ENCODE peak calls at places on chromosome 20, in five cellular contexts. J is prostate gland, L is PC-9, M is foreskin keratinocyte, A is Peyer's patch. C is an unnamed sample.

GRCh38 chr20:49794336-49795124 is 18.1 kb upstream of the SLC9A8 start:
- DNase-seq in A (peak), L (peak), M (peak), J (no peak), C (peak)

GRCh38 chr20:17681741-17682102 is 320 bp downstream of the RRBP1 start:
- DNase-seq in L (no peak), A (no peak), M (no peak), J (no peak), C (no peak)

GRCh38 chr20:39893013-39893685 is 795.9 kb downstream of the MAFB start:
- DNase-seq in J (no peak), M (peak), A (no peak), L (no peak), C (no peak)

GRCh38 chr20:58661298-58662141 is 10.4 kb downstream of the STX16 start:
- DNase-seq in M (no peak), L (no peak), A (no peak), J (no peak), C (no peak)

GRCh38 chr20:53926428-53927028 is 143.9 kb downstream of the BCAS1 start:
- DNase-seq in A (no peak), J (no peak), M (peak), L (peak), C (peak)

GRCh38 chr20:41546535-41546934 is 71.6 kb downstream of the CHD6 start:
- DNase-seq in J (no peak), M (no peak), L (no peak), A (no peak), C (no peak)

GRCh38 chr20:6590891-6591679 is 176.4 kb upstream of the BMP2 start:
- DNase-seq in A (no peak), M (peak), J (peak), L (peak), C (peak)

GRCh38 chr20:41649489-41649888 is 31.3 kb upstream of the CHD6 start:
- DNase-seq in L (no peak), A (no peak), M (no peak), J (peak), C (no peak)

GRCh38 chr20:57612436-57612835 is 7.8 kb downstream of the ZBP1 start:
- DNase-seq in A (peak), M (no peak), J (no peak), L (no peak), C (no peak)

GRCh38 chr20:46135856-46136633 is 17.9 kb downstream of the CD40 start:
- DNase-seq in L (no peak), A (no peak), J (no peak), M (no peak), C (no peak)

GRCh38 chr20:53524589-53525311 is 68.9 kb downstream of the ZNF217 start:
- DNase-seq in L (no peak), A (no peak), M (no peak), J (no peak), C (no peak)

GRCh38 chr20:25082498-25082873 is 545 bp upstream of the VSX1 start:
- DNase-seq in M (no peak), J (no peak), A (no peak), L (no peak), C (no peak)

GRCh38 chr20:23143098-23143497 is 57.0 kb upstream of the CD93 start:
- DNase-seq in M (no peak), L (peak), A (no peak), J (no peak), C (peak)

GRCh38 chr20:42700423-42700822 is 489.3 kb downstream of the PTPRT start:
- DNase-seq in J (no peak), M (no peak), L (no peak), A (no peak), C (no peak)

GRCh38 chr20:4836473-4836872 is 114.8 kb downstream of the PRND start:
- DNase-seq in A (no peak), L (no peak), M (no peak), J (no peak), C (no peak)

GRCh38 chr20:11053310-11053709 is 379.5 kb upstream of the JAG1 start:
- DNase-seq in L (no peak), J (no peak), A (no peak), M (no peak), C (no peak)

GRCh38 chr20:40101479-40102032 is 587.5 kb downstream of the MAFB start:
- DNase-seq in A (no peak), M (no peak), L (no peak), J (no peak), C (no peak)

GRCh38 chr20:6768228-6769185 is 1.0 kb downstream of the BMP2 start:
- DNase-seq in A (peak), M (peak), L (no peak), J (peak), C (peak)

GRCh38 chr20:19947611-19948264 is 69.4 kb upstream of the NAA20 start:
- DNase-seq in L (no peak), M (no peak), J (no peak), A (no peak), C (no peak)

GRCh38 chr20:58349586-58349985 is 39.4 kb upstream of the VAPB start:
- DNase-seq in J (no peak), A (no peak), L (peak), M (peak), C (peak)

GRCh38 chr20:22928679-22929078 is 106.4 kb upstream of the SSTR4 start:
- DNase-seq in J (no peak), L (no peak), M (no peak), A (no peak), C (no peak)

GRCh38 chr20:41185013-41185757 is 47.8 kb downstream of the PLCG1 start:
- DNase-seq in J (no peak), A (no peak), L (no peak), M (no peak), C (no peak)

GRCh38 chr20:54062812-54063280 is 7.5 kb downstream of the BCAS1 start:
- DNase-seq in L (peak), M (peak), J (no peak), A (no peak), C (peak)

GRCh38 chr20:56626367-56627121 is 2.6 kb upstream of the TFAP2C start:
- DNase-seq in L (peak), J (no peak), A (no peak), M (no peak), C (peak)

GRCh38 chr20:3543901-3544507 is 73.2 kb downstream of the ATRN start:
- DNase-seq in A (no peak), J (no peak), M (peak), L (peak), C (peak)

GRCh38 chr20:53795170-53795569 is 201.5 kb upstream of the ZNF217 start:
- DNase-seq in J (no peak), A (no peak), M (no peak), L (peak), C (no peak)

GRCh38 chr20:24978493-24978892 is 14.1 kb downstream of the APMAP start:
- DNase-seq in A (no peak), M (no peak), L (no peak), J (no peak), C (no peak)

GRCh38 chr20:34079818-34080217 is 32.2 kb downstream of the EIF2S2 start:
- DNase-seq in A (no peak), L (no peak), J (no peak), M (no peak), C (no peak)

GRCh38 chr20:58342104-58342945 is 32.8 kb downstream of the RAB22A start:
- DNase-seq in J (no peak), L (peak), M (peak), A (no peak), C (peak)

GRCh38 chr20:60752741-60753420 is 499.2 kb upstream of the CDH4 start:
- DNase-seq in M (no peak), A (no peak), J (no peak), L (no peak), C (no peak)

GRCh38 chr20:15475483-15475882 is 1097.8 kb downstream of the KIF16B start:
- DNase-seq in J (peak), M (peak), A (peak), L (no peak), C (peak)

GRCh38 chr20:11235058-11235457 is 561.3 kb upstream of the JAG1 start:
- DNase-seq in A (no peak), J (no peak), L (no peak), M (no peak), C (peak)

GRCh38 chr20:19017104-19017690 is 195.2 kb upstream of the SLC24A3 start:
- DNase-seq in M (no peak), L (no peak), A (no peak), J (no peak), C (no peak)

DNA sequence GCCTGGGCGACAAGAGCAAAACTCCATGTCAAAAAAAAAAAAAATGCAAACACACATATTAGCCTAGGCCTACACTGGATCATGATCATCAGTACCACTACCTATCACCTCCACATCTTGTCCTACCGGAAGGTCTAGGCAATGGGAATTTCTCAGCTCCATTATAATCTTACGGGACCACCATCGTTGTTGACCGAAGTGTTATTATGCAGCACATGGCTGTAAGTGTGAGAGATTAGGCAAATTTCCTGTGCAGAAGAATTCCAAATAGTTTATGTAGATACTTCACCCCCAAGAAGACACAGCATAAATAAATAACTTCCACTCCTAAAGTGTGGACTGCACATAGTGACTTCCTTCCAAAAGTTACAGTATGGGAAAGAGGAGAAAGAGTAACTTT is 16.8 kb upstream of the KIAA1755 start:
- DNase-seq in J (no peak), L (no peak), A (no peak), M (no peak), C (no peak)
- TF ChIP-seq CTCF in J (no peak), L (no peak), A (no peak), M (no peak), C (no peak)

DNA sequence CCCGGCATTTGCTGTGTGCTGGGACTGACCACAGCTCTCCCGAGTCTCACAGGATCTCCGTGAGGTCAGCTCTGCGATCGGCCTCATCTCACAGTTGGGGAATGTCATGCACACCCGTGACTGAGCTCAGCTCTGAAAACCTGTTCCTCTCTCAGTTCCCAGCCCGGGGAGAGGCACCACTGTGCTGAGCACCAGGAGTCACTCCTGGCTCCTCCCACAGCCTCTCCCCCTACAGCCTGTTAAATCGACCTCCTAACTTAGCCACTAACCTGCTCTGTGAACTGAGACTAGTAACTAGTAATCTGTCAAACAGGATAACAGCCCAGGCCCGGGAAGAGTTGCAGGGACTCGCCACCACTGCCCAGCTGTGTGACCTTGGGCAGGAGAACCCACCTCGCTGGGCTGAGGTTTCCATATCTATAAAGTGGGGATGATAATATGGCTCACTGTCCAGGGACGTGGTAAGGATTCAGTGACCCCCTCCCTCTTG is 20.1 kb upstream of the NOL4L start:
- DNase-seq in L (no peak), A (no peak), J (no peak), M (no peak), C (no peak)
- H3K27ac ChIP-seq in L (no peak), A (no peak), J (no peak), M (no peak), C (no peak)

GRCh38 chr20:12838261-12838866 is 170.4 kb upstream of the SPTLC3 start:
- DNase-seq in A (no peak), J (no peak), L (no peak), M (no peak), C (no peak)
- TF ChIP-seq CTCF in A (no peak), J (no peak), L (peak), M (peak), C (peak)

DNA sequence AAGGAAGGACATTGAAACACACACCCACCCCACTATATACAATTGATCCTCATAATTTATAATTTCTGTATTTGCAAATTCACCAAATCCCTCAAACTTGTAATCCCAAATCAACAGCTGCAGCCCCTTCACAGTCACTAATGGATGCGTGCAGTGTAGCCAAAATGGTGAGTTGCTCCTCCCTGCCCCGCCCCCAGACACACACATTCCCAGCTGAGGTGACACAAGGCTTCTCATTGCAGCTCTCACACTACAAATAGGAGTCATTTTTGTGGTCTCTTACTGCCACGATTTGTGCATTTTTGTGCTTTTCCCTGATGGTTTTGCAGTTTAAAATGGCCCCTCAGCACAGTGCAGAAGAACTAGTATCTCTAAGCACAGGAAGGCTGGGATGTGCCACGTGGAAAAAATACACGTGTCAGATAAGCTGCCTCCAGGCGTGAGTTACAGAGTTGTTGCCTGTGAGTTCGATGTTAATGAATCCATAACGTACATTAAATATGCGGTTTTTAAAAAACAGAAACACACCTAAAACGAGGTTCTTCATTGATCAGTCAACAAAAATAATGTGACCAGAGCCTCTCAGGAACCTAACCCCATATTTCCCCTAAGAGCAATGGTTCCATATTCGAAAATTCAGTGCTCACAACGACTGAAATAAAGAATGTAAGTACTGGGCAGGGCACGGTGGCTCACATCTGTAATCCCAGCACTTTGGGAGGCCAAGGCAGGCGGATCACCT is 8.2 kb downstream of the ATP9A start:
- DNase-seq in A (no peak), M (no peak), L (no peak), J (no peak), C (no peak)
- H3K27ac ChIP-seq in A (no peak), M (no peak), L (no peak), J (peak), C (no peak)

GRCh38 chr20:62143976-62144825 is 632 bp downstream of the SS18L1 start:
- DNase-seq in L (peak), J (peak), A (peak), M (no peak), C (peak)
- TF ChIP-seq CTCF in L (no peak), J (peak), A (no peak), M (peak), C (no peak)

GRCh38 chr20:1474817-1475603 is 8.4 kb upstream of the NSFL1C start:
- DNase-seq in J (no peak), A (no peak), L (peak), M (peak), C (peak)

GRCh38 chr20:1478566-1478965 is 11.9 kb upstream of the NSFL1C start:
- DNase-seq in M (peak), J (no peak), L (peak), A (no peak), C (peak)

GRCh38 chr20:1477896-1478490 is 11.3 kb upstream of the NSFL1C start:
- DNase-seq in L (peak), M (peak), A (no peak), J (no peak), C (peak)

GRCh38 chr20:1484438-1485120 is 6.6 kb downstream of the SIRPB2 start:
- DNase-seq in L (peak), M (no peak), J (no peak), A (no peak), C (no peak)

GRCh38 chr20:1479831-1480595 is 11.2 kb downstream of the SIRPB2 start:
- DNase-seq in M (no peak), J (no peak), A (no peak), L (no peak), C (no peak)
- H3K27ac ChIP-seq in M (no peak), J (no peak), A (no peak), L (peak), C (no peak)

GRCh38 chr20:44600301-44600700 is 17.9 kb downstream of the PKIG start:
- DNase-seq in L (no peak), J (no peak), M (no peak), A (no peak), C (no peak)

GRCh38 chr20:44599715-44600114 is 17.3 kb downstream of the PKIG start:
- DNase-seq in M (no peak), A (no peak), L (no peak), J (no peak), C (no peak)

GRCh38 chr20:44597930-44598329 is 15.6 kb downstream of the PKIG start:
- DNase-seq in J (no peak), A (no peak), M (no peak), L (no peak), C (no peak)

GRCh38 chr20:44597516-44597915 is 15.1 kb downstream of the PKIG start:
- DNase-seq in A (no peak), M (no peak), L (no peak), J (no peak), C (no peak)

DNA sequence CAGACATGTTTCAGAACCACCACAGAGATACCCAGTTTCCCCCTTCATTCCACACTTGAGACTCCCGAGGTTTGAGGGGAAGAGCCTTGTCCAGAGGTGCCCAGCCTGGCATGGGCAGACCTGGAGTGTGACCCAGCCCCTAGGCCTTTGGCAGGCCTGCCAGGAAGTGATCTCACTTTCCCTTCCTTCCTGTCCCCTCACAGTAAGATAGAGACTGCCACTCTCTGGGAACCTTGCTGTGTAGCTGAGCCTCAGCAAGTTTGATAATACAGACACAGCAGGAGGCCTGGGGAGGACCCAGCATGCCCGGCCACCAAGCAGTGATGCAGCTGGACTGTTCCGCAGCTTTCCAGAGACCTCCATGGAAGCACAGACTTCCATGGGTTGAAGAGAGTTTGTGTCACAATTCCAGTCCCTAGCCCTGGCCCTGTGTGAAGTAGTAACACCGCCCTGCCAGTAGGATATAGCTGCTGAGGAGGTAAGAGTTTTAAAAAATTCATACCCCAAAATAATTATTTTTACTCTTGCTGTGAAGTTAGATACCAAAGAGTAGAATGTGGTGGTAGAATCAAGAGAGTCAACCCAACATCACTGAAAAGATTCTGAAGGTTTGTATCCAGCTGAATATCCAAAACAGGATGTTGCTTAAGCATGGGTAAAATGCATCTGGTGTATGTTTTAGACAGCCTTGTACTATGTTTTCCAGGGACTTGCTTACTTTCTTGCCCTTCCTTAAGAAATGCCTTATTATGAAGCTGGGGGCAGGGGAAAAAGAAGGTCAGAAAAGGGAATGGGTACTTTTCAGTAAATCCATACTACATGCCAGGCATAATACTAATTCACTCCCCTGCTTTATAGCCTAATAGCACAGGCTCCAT is 16.3 kb downstream of the PKIG start:
- DNase-seq in J (no peak), M (no peak), L (no peak), A (no peak), C (no peak)
- TF ChIP-seq CTCF in J (no peak), M (peak), L (peak), A (peak), C (no peak)

GRCh38 chr20:50911716-50912115 is 19.5 kb downstream of the ADNP start:
- DNase-seq in M (no peak), A (no peak), L (no peak), J (no peak), C (no peak)
- H3K27ac ChIP-seq in M (no peak), A (no peak), L (no peak), J (no peak), C (no peak)

DNA sequence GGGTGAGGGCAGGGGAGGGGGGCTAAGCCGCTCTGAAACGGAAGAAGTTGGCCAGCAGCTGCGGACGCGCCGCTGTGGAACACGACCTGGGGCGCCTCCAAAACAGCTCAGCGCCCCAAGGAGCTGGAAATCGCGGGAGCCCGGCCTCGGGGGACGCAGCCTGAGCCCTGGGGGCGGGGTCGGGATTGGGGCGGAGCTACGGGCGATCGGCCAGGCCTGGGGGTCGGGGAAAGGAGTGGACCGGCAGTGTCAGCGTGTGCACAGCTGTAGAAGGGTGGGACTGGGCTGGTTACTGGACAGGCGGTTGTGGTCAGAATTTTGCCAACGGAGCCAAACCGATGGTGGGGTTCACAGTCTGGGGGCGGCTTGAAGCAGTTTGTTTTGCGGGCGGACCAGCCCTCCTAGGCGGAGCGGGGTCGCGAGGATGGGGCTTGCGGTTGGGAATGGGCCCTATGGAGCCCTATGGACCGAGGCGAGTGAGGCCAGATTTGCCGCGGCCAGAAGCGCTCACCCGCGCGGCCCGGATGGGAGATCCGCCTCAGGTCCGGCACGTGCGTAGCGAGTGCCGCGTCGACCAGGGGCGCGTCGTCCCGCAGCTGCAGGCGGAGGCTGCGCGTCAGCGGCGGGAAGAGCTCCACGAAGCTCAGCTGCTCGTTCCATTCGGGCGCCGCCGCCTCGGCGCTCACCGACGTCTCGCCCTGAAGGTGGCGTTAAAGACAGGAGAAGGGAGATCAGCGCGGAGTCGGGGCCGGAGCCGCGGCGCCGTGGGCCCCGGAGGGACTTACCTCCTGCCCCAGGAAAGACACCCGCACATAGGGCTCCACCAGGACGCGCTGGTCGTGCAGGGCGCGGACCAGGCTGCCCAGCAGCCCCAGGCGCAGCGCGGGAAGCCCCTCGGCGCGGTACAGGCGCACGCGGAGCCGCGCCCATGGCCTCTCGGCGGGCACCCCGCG is 14.3 kb upstream of the SPAG4 start:
- DNase-seq in J (peak), L (no peak), A (peak), M (no peak), C (peak)
- TF ChIP-seq CTCF in J (peak), L (no peak), A (peak), M (peak), C (peak)